ENCODE peak calls at places on chromosomes 16 and 17, in seven cellular contexts. One of them, this sample, is unnamed.

GRCh38 chr16:3060339-3061127 is 4.9 kb upstream of the IL32 start:
- DNase-seq in dorsolateral prefrontal cortex: no peak
- DNase-seq in CD8-positive, alpha-beta T cell: no peak
- DNase-seq in breast epithelium: no peak
- DNase-seq in cardiac fibroblast: no peak
- DNase-seq in fibroblast of the aortic adventitia: no peak
- DNase-seq in hepatocyte: no peak
- DNase-seq in this sample: no peak

GRCh38 chr17:30332057-30332542 is 1.8 kb downstream of the TMIGD1 start:
- DNase-seq in hepatocyte: peak; percentile 56
- DNase-seq in CD8-positive, alpha-beta T cell: peak; percentile 33
- DNase-seq in dorsolateral prefrontal cortex: no peak
- DNase-seq in fibroblast of the aortic adventitia: no peak
- DNase-seq in breast epithelium: no peak
- DNase-seq in cardiac fibroblast: peak; percentile 32
- DNase-seq in this sample: no peak

GRCh38 chr16:14196011-14196410 is 124.9 kb downstream of the MRTFB start:
- DNase-seq in CD8-positive, alpha-beta T cell: no peak
- DNase-seq in cardiac fibroblast: peak; percentile 66
- DNase-seq in fibroblast of the aortic adventitia: peak; percentile 37
- DNase-seq in hepatocyte: no peak
- DNase-seq in breast epithelium: no peak
- DNase-seq in dorsolateral prefrontal cortex: peak; percentile 34
- DNase-seq in this sample: no peak

GRCh38 chr17:58666858-58667267 is 25.0 kb downstream of the TEX14 start:
- DNase-seq in CD8-positive, alpha-beta T cell: peak; percentile 2
- DNase-seq in breast epithelium: peak; percentile 20
- DNase-seq in hepatocyte: no peak
- DNase-seq in fibroblast of the aortic adventitia: peak; percentile 72
- DNase-seq in dorsolateral prefrontal cortex: peak; percentile 22
- DNase-seq in cardiac fibroblast: peak; percentile 91
- DNase-seq in this sample: peak; percentile 70

GRCh38 chr17:39563476-39563875 is 44.2 kb downstream of the NEUROD2 start:
- DNase-seq in dorsolateral prefrontal cortex: peak; percentile 42
- DNase-seq in hepatocyte: no peak
- DNase-seq in CD8-positive, alpha-beta T cell: no peak
- DNase-seq in cardiac fibroblast: peak; percentile 53
- DNase-seq in fibroblast of the aortic adventitia: no peak
- DNase-seq in breast epithelium: no peak
- DNase-seq in this sample: no peak

GRCh38 chr17:17134952-17135340 is 71.2 kb downstream of the PLD6 start:
- DNase-seq in breast epithelium: no peak
- DNase-seq in CD8-positive, alpha-beta T cell: no peak
- DNase-seq in cardiac fibroblast: no peak
- DNase-seq in fibroblast of the aortic adventitia: no peak
- DNase-seq in hepatocyte: no peak
- DNase-seq in dorsolateral prefrontal cortex: no peak
- DNase-seq in this sample: no peak

GRCh38 chr17:81302861-81303326 is 7.8 kb upstream of the SLC38A10 start:
- DNase-seq in cardiac fibroblast: no peak
- DNase-seq in CD8-positive, alpha-beta T cell: no peak
- DNase-seq in hepatocyte: no peak
- DNase-seq in dorsolateral prefrontal cortex: no peak
- DNase-seq in breast epithelium: no peak
- DNase-seq in fibroblast of the aortic adventitia: no peak
- DNase-seq in this sample: no peak

GRCh38 chr17:69567130-69567529 is 152.6 kb downstream of the MAP2K6 start:
- DNase-seq in fibroblast of the aortic adventitia: no peak
- DNase-seq in hepatocyte: peak; percentile 32
- DNase-seq in CD8-positive, alpha-beta T cell: no peak
- DNase-seq in dorsolateral prefrontal cortex: no peak
- DNase-seq in breast epithelium: no peak
- DNase-seq in cardiac fibroblast: no peak
- DNase-seq in this sample: no peak

GRCh38 chr16:51815527-51815926 is 664.5 kb upstream of the SALL1 start:
- DNase-seq in breast epithelium: no peak
- DNase-seq in CD8-positive, alpha-beta T cell: no peak
- DNase-seq in fibroblast of the aortic adventitia: no peak
- DNase-seq in hepatocyte: no peak
- DNase-seq in cardiac fibroblast: no peak
- DNase-seq in dorsolateral prefrontal cortex: no peak
- DNase-seq in this sample: no peak
- TF ChIP-seq CTCF in breast epithelium: no peak
- TF ChIP-seq CTCF in CD8-positive, alpha-beta T cell: no peak
- TF ChIP-seq CTCF in fibroblast of the aortic adventitia: no peak
- TF ChIP-seq CTCF in hepatocyte: no peak
- TF ChIP-seq CTCF in cardiac fibroblast: no peak
- TF ChIP-seq CTCF in dorsolateral prefrontal cortex: no peak
- TF ChIP-seq CTCF in this sample: no peak

DNA sequence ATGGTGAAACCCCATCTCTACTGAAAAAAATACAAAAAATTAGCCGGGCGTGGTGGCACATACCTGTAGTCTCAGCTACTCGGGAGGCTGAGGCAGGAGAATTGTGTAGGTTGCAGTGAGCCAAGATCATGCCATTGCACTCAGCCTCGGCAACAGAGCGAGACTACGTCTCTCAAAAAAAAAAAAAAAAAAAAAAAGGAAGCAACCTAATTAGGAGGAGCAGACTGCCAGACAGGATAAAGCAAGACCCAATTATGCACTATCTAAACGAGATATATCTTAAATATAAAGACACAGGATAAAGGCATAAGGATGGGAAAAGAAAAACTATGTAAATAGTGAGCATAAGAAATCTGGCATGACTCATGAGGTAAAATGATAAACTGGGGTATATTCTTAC is 5.0 kb downstream of the TXNDC11 start:
- DNase-seq in breast epithelium: no peak
- DNase-seq in cardiac fibroblast: no peak
- DNase-seq in dorsolateral prefrontal cortex: no peak
- DNase-seq in hepatocyte: no peak
- DNase-seq in CD8-positive, alpha-beta T cell: no peak
- DNase-seq in fibroblast of the aortic adventitia: no peak
- DNase-seq in this sample: no peak
- H3K4me3 ChIP-seq in breast epithelium: no peak overlapping the region
- H3K4me3 ChIP-seq in cardiac fibroblast: no peak overlapping the region
- H3K4me3 ChIP-seq in dorsolateral prefrontal cortex: peak overlapping the region; percentile 15
- H3K4me3 ChIP-seq in hepatocyte: no peak overlapping the region
- H3K4me3 ChIP-seq in CD8-positive, alpha-beta T cell: no peak overlapping the region
- H3K4me3 ChIP-seq in fibroblast of the aortic adventitia: no peak overlapping the region
- H3K4me3 ChIP-seq in this sample: no peak overlapping the region

GRCh38 chr16:1786242-1787055 is 3.7 kb downstream of the NUBP2 start:
- DNase-seq in fibroblast of the aortic adventitia: no peak
- DNase-seq in breast epithelium: no peak
- DNase-seq in dorsolateral prefrontal cortex: no peak
- DNase-seq in cardiac fibroblast: no peak
- DNase-seq in hepatocyte: peak; percentile 5
- DNase-seq in CD8-positive, alpha-beta T cell: no peak
- DNase-seq in this sample: peak; percentile 18
- TF ChIP-seq CTCF in fibroblast of the aortic adventitia: no peak
- TF ChIP-seq CTCF in breast epithelium: no peak
- TF ChIP-seq CTCF in dorsolateral prefrontal cortex: no peak
- TF ChIP-seq CTCF in cardiac fibroblast: no peak
- TF ChIP-seq CTCF in hepatocyte: no peak
- TF ChIP-seq CTCF in CD8-positive, alpha-beta T cell: no peak
- TF ChIP-seq CTCF in this sample: no peak

GRCh38 chr16:68759062-68759461 is 22.0 kb downstream of the CDH1 start:
- DNase-seq in CD8-positive, alpha-beta T cell: no peak
- DNase-seq in hepatocyte: no peak
- DNase-seq in cardiac fibroblast: no peak
- DNase-seq in fibroblast of the aortic adventitia: no peak
- DNase-seq in dorsolateral prefrontal cortex: no peak
- DNase-seq in breast epithelium: no peak
- DNase-seq in this sample: no peak
- H3K4me3 ChIP-seq in CD8-positive, alpha-beta T cell: no peak overlapping the region
- H3K4me3 ChIP-seq in hepatocyte: no peak overlapping the region
- H3K4me3 ChIP-seq in cardiac fibroblast: no peak overlapping the region
- H3K4me3 ChIP-seq in fibroblast of the aortic adventitia: no peak overlapping the region
- H3K4me3 ChIP-seq in dorsolateral prefrontal cortex: no peak overlapping the region
- H3K4me3 ChIP-seq in breast epithelium: no peak overlapping the region
- H3K4me3 ChIP-seq in this sample: no peak overlapping the region

DNA sequence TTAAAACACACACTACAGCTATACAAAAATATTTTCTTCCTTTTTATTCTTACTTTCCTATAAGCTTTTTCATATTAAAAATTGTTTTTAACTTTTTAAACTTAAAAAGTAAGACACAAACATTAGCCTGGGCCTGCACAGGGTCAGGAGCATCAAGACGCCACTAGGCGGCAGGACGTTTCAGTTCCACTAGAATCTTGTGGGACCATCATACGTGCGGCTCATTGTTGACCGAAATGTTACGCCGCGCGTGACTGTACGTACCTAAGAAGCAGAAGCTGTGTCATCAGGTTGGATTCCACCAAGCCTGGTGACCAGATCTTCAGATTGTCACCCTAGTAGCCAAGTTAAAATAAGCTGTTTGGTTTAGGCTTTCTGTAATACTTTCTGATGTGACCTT is 47.1 kb downstream of the USP10 start:
- DNase-seq in fibroblast of the aortic adventitia: no peak
- DNase-seq in cardiac fibroblast: no peak
- DNase-seq in breast epithelium: no peak
- DNase-seq in dorsolateral prefrontal cortex: no peak
- DNase-seq in hepatocyte: no peak
- DNase-seq in CD8-positive, alpha-beta T cell: no peak
- DNase-seq in this sample: no peak
- TF ChIP-seq CTCF in fibroblast of the aortic adventitia: peak; percentile 28
- TF ChIP-seq CTCF in cardiac fibroblast: peak; percentile 42
- TF ChIP-seq CTCF in breast epithelium: peak; percentile 33
- TF ChIP-seq CTCF in dorsolateral prefrontal cortex: no peak
- TF ChIP-seq CTCF in hepatocyte: peak; percentile 26
- TF ChIP-seq CTCF in CD8-positive, alpha-beta T cell: no peak
- TF ChIP-seq CTCF in this sample: no peak